ENCODE peak calls at places on chromosomes 5 and 9, in seven cellular contexts. One of them, this sample, is unnamed.

GRCh38 chr5:88956416-88956815 is 73.4 kb upstream of the MEF2C start:
- DNase-seq in WTC11: no peak
- DNase-seq in fibroblast of lung: peak; percentile 47
- DNase-seq in uterus: no peak
- DNase-seq in mucosa of descending colon: no peak
- DNase-seq in heart right ventricle: no peak
- DNase-seq in neural progenitor cell: no peak
- DNase-seq in this sample: no peak

GRCh38 chr5:72951850-72952468 is 3.9 kb upstream of the FCHO2 start:
- DNase-seq in WTC11: no peak
- DNase-seq in mucosa of descending colon: peak; percentile 51
- DNase-seq in neural progenitor cell: no peak
- DNase-seq in uterus: no peak
- DNase-seq in heart right ventricle: no peak
- DNase-seq in fibroblast of lung: peak; percentile 74
- DNase-seq in this sample: no peak

GRCh38 chr9:125189011-125189360 is 617 bp downstream of the PPP6C start:
- DNase-seq in fibroblast of lung: no peak
- DNase-seq in WTC11: peak; percentile 31
- DNase-seq in neural progenitor cell: peak; percentile 61
- DNase-seq in uterus: no peak
- DNase-seq in mucosa of descending colon: no peak
- DNase-seq in heart right ventricle: peak; percentile 21
- DNase-seq in this sample: peak; percentile 60

GRCh38 chr9:132671620-132672412 is 1.6 kb downstream of the GTF3C4 start:
- DNase-seq in heart right ventricle: no peak
- DNase-seq in neural progenitor cell: no peak
- DNase-seq in fibroblast of lung: no peak
- DNase-seq in mucosa of descending colon: no peak
- DNase-seq in uterus: no peak
- DNase-seq in WTC11: no peak
- DNase-seq in this sample: no peak

GRCh38 chr9:91945277-91946074 is 4.6 kb downstream of the ROR2 start:
- DNase-seq in fibroblast of lung: peak; percentile 22
- DNase-seq in neural progenitor cell: peak; percentile 58
- DNase-seq in WTC11: no peak
- DNase-seq in mucosa of descending colon: peak; percentile 77
- DNase-seq in heart right ventricle: no peak
- DNase-seq in uterus: peak; percentile 87
- DNase-seq in this sample: no peak

GRCh38 chr5:52504584-52505240 is 283.0 kb upstream of the ITGA1 start:
- DNase-seq in neural progenitor cell: no peak
- DNase-seq in heart right ventricle: no peak
- DNase-seq in WTC11: no peak
- DNase-seq in mucosa of descending colon: no peak
- DNase-seq in fibroblast of lung: no peak
- DNase-seq in uterus: no peak
- DNase-seq in this sample: no peak

GRCh38 chr5:76270214-76270613 is 132.9 kb upstream of the IQGAP2 start:
- DNase-seq in WTC11: no peak
- DNase-seq in mucosa of descending colon: no peak
- DNase-seq in heart right ventricle: no peak
- DNase-seq in fibroblast of lung: peak; percentile 30
- DNase-seq in uterus: no peak
- DNase-seq in neural progenitor cell: no peak
- DNase-seq in this sample: peak; percentile 58

GRCh38 chr5:39561421-39561820 is 136.6 kb upstream of the DAB2 start:
- DNase-seq in uterus: no peak
- DNase-seq in heart right ventricle: no peak
- DNase-seq in mucosa of descending colon: no peak
- DNase-seq in neural progenitor cell: no peak
- DNase-seq in WTC11: no peak
- DNase-seq in fibroblast of lung: no peak
- DNase-seq in this sample: no peak

GRCh38 chr5:170483701-170484458 is 19.9 kb upstream of the KCNIP1 start:
- DNase-seq in heart right ventricle: no peak
- DNase-seq in neural progenitor cell: no peak
- DNase-seq in uterus: no peak
- DNase-seq in fibroblast of lung: peak; percentile 63
- DNase-seq in WTC11: no peak
- DNase-seq in mucosa of descending colon: no peak
- DNase-seq in this sample: no peak

GRCh38 chr9:135204177-135204576 is 116.7 kb downstream of the OLFM1 start:
- DNase-seq in uterus: no peak
- DNase-seq in fibroblast of lung: no peak
- DNase-seq in neural progenitor cell: no peak
- DNase-seq in heart right ventricle: no peak
- DNase-seq in mucosa of descending colon: no peak
- DNase-seq in WTC11: no peak
- DNase-seq in this sample: no peak

GRCh38 chr9:68619636-68620035 is 79.0 kb upstream of the TMEM252 start:
- DNase-seq in WTC11: no peak
- DNase-seq in fibroblast of lung: no peak
- DNase-seq in neural progenitor cell: no peak
- DNase-seq in heart right ventricle: no peak
- DNase-seq in mucosa of descending colon: no peak
- DNase-seq in uterus: no peak
- DNase-seq in this sample: no peak

GRCh38 chr9:99296375-99296951 is 74.4 kb downstream of the SEC61B start:
- DNase-seq in neural progenitor cell: no peak
- DNase-seq in uterus: no peak
- DNase-seq in fibroblast of lung: no peak
- DNase-seq in mucosa of descending colon: peak; percentile 14
- DNase-seq in heart right ventricle: peak; percentile 24
- DNase-seq in WTC11: no peak
- DNase-seq in this sample: peak; percentile 27

GRCh38 chr5:74179183-74179582 is 461.3 kb downstream of the ENC1 start:
- DNase-seq in fibroblast of lung: peak; percentile 98
- DNase-seq in mucosa of descending colon: no peak
- DNase-seq in heart right ventricle: no peak
- DNase-seq in neural progenitor cell: peak; percentile 43
- DNase-seq in WTC11: no peak
- DNase-seq in uterus: peak; percentile 44
- DNase-seq in this sample: no peak

GRCh38 chr9:22512495-22512894 is 65.9 kb downstream of the DMRTA1 start:
- DNase-seq in mucosa of descending colon: no peak
- DNase-seq in uterus: no peak
- DNase-seq in fibroblast of lung: no peak
- DNase-seq in neural progenitor cell: no peak
- DNase-seq in WTC11: no peak
- DNase-seq in heart right ventricle: no peak
- DNase-seq in this sample: no peak

GRCh38 chr9:130463141-130463540 is 18.4 kb downstream of the ASS1 start:
- DNase-seq in uterus: no peak
- DNase-seq in WTC11: no peak
- DNase-seq in mucosa of descending colon: no peak
- DNase-seq in heart right ventricle: no peak
- DNase-seq in neural progenitor cell: no peak
- DNase-seq in fibroblast of lung: no peak
- DNase-seq in this sample: no peak

GRCh38 chr9:130467371-130467770 is 22.6 kb downstream of the ASS1 start:
- DNase-seq in uterus: no peak
- DNase-seq in mucosa of descending colon: no peak
- DNase-seq in heart right ventricle: no peak
- DNase-seq in neural progenitor cell: peak; percentile 35
- DNase-seq in fibroblast of lung: no peak
- DNase-seq in WTC11: no peak
- DNase-seq in this sample: no peak

GRCh38 chr9:130466537-130467217 is 21.9 kb downstream of the ASS1 start:
- DNase-seq in mucosa of descending colon: no peak
- DNase-seq in heart right ventricle: no peak
- DNase-seq in uterus: no peak
- DNase-seq in WTC11: no peak
- DNase-seq in fibroblast of lung: no peak
- DNase-seq in neural progenitor cell: peak; percentile 13
- DNase-seq in this sample: no peak

GRCh38 chr9:130463763-130464745 is 19.3 kb downstream of the ASS1 start:
- DNase-seq in fibroblast of lung: no peak
- DNase-seq in WTC11: no peak
- DNase-seq in neural progenitor cell: no peak
- DNase-seq in heart right ventricle: no peak
- DNase-seq in uterus: no peak
- DNase-seq in mucosa of descending colon: no peak
- DNase-seq in this sample: no peak

GRCh38 chr9:130465383-130466096 is 20.8 kb downstream of the ASS1 start:
- DNase-seq in WTC11: no peak
- DNase-seq in heart right ventricle: no peak
- DNase-seq in fibroblast of lung: no peak
- DNase-seq in neural progenitor cell: peak; percentile 88
- DNase-seq in mucosa of descending colon: no peak
- DNase-seq in uterus: no peak
- DNase-seq in this sample: no peak
- TF ChIP-seq CTCF in WTC11: no peak
- TF ChIP-seq CTCF in heart right ventricle: no peak
- TF ChIP-seq CTCF in fibroblast of lung: no peak
- TF ChIP-seq CTCF in neural progenitor cell: peak; percentile 15
- TF ChIP-seq CTCF in mucosa of descending colon: no peak
- TF ChIP-seq CTCF in uterus: no peak
- TF ChIP-seq CTCF in this sample: no peak

GRCh38 chr5:173691931-173692330 is 75.5 kb upstream of the BOD1 start:
- DNase-seq in WTC11: no peak
- DNase-seq in mucosa of descending colon: no peak
- DNase-seq in neural progenitor cell: no peak
- DNase-seq in heart right ventricle: no peak
- DNase-seq in uterus: no peak
- DNase-seq in fibroblast of lung: no peak
- DNase-seq in this sample: no peak

GRCh38 chr5:173688708-173689107 is 72.3 kb upstream of the BOD1 start:
- DNase-seq in uterus: no peak
- DNase-seq in mucosa of descending colon: no peak
- DNase-seq in heart right ventricle: no peak
- DNase-seq in fibroblast of lung: no peak
- DNase-seq in WTC11: no peak
- DNase-seq in neural progenitor cell: no peak
- DNase-seq in this sample: no peak

GRCh38 chr5:173686950-173687349 is 70.5 kb upstream of the BOD1 start:
- DNase-seq in uterus: no peak
- DNase-seq in fibroblast of lung: no peak
- DNase-seq in neural progenitor cell: no peak
- DNase-seq in heart right ventricle: no peak
- DNase-seq in WTC11: no peak
- DNase-seq in mucosa of descending colon: no peak
- DNase-seq in this sample: no peak

GRCh38 chr5:173689171-173689676 is 72.8 kb upstream of the BOD1 start:
- DNase-seq in heart right ventricle: no peak
- DNase-seq in mucosa of descending colon: peak; percentile 25
- DNase-seq in WTC11: no peak
- DNase-seq in fibroblast of lung: no peak
- DNase-seq in uterus: no peak
- DNase-seq in neural progenitor cell: peak; percentile 24
- DNase-seq in this sample: no peak

GRCh38 chr5:173689713-173690360 is 73.4 kb upstream of the BOD1 start:
- DNase-seq in WTC11: no peak
- DNase-seq in neural progenitor cell: no peak
- DNase-seq in uterus: no peak
- DNase-seq in fibroblast of lung: no peak
- DNase-seq in mucosa of descending colon: peak; percentile 20
- DNase-seq in heart right ventricle: peak; percentile 32
- DNase-seq in this sample: no peak
- TF ChIP-seq CTCF in WTC11: no peak
- TF ChIP-seq CTCF in neural progenitor cell: no peak
- TF ChIP-seq CTCF in uterus: no peak
- TF ChIP-seq CTCF in fibroblast of lung: no peak
- TF ChIP-seq CTCF in mucosa of descending colon: no peak
- TF ChIP-seq CTCF in heart right ventricle: no peak
- TF ChIP-seq CTCF in this sample: no peak

GRCh38 chr9:131395745-131396479 is 2.0 kb downstream of the PRRC2B start:
- DNase-seq in neural progenitor cell: no peak
- DNase-seq in heart right ventricle: no peak
- DNase-seq in fibroblast of lung: no peak
- DNase-seq in mucosa of descending colon: no peak
- DNase-seq in uterus: no peak
- DNase-seq in WTC11: no peak
- DNase-seq in this sample: no peak

GRCh38 chr9:131395027-131395744 is 1.3 kb downstream of the PRRC2B start:
- DNase-seq in heart right ventricle: no peak
- DNase-seq in WTC11: peak; percentile 60
- DNase-seq in fibroblast of lung: peak; percentile 38
- DNase-seq in neural progenitor cell: peak; percentile 43
- DNase-seq in mucosa of descending colon: peak; percentile 59
- DNase-seq in uterus: no peak
- DNase-seq in this sample: peak; percentile 87

GRCh38 chr9:131394464-131395026 is 659 bp downstream of the PRRC2B start:
- DNase-seq in WTC11: peak; percentile 39
- DNase-seq in heart right ventricle: peak; percentile 54
- DNase-seq in neural progenitor cell: peak; percentile 72
- DNase-seq in uterus: peak; percentile 54
- DNase-seq in mucosa of descending colon: peak; percentile 54
- DNase-seq in fibroblast of lung: no peak
- DNase-seq in this sample: peak; percentile 62

GRCh38 chr9:131391504-131391903 is 2.4 kb upstream of the PRRC2B start:
- DNase-seq in heart right ventricle: no peak
- DNase-seq in uterus: no peak
- DNase-seq in fibroblast of lung: no peak
- DNase-seq in WTC11: no peak
- DNase-seq in mucosa of descending colon: no peak
- DNase-seq in neural progenitor cell: no peak
- DNase-seq in this sample: no peak

GRCh38 chr9:131393622-131394463 is at the start of gene PRRC2B:
- DNase-seq in fibroblast of lung: peak; percentile 70
- DNase-seq in uterus: peak; percentile 82
- DNase-seq in neural progenitor cell: peak; percentile 97
- DNase-seq in heart right ventricle: peak; percentile 85
- DNase-seq in WTC11: peak; percentile 95
- DNase-seq in mucosa of descending colon: peak; percentile 89
- DNase-seq in this sample: peak; percentile 84
- TF ChIP-seq CTCF in fibroblast of lung: peak; percentile 27
- TF ChIP-seq CTCF in uterus: peak; percentile 23
- TF ChIP-seq CTCF in neural progenitor cell: peak; percentile 63
- TF ChIP-seq CTCF in heart right ventricle: peak; percentile 77
- TF ChIP-seq CTCF in WTC11: peak; percentile 40
- TF ChIP-seq CTCF in mucosa of descending colon: peak; percentile 70
- TF ChIP-seq CTCF in this sample: peak; percentile 61

DNA sequence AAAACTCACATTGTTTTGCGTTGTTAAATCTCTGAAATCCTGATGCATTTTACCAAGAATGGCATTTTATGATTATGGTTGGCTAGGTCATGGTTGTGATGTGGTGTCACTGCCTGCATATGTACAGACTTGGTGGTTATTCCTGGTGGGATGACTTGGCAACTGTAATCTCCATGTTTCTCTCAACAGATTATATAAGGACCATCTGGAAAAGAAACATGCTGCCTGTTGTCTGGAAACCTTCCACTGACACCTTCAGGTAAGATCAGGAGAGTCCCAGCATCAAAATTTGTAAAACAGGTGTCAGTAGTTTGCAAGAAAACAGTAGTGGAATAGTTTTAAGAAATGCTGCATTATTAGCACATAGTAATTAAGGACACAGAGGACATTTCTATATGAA is 3.0 kb upstream of the ACER2 start:
- DNase-seq in WTC11: no peak
- DNase-seq in mucosa of descending colon: no peak
- DNase-seq in heart right ventricle: no peak
- DNase-seq in uterus: no peak
- DNase-seq in neural progenitor cell: no peak
- DNase-seq in fibroblast of lung: no peak
- DNase-seq in this sample: no peak
- TF ChIP-seq CTCF in WTC11: no peak
- TF ChIP-seq CTCF in mucosa of descending colon: no peak
- TF ChIP-seq CTCF in heart right ventricle: no peak
- TF ChIP-seq CTCF in uterus: no peak
- TF ChIP-seq CTCF in neural progenitor cell: no peak
- TF ChIP-seq CTCF in fibroblast of lung: no peak
- TF ChIP-seq CTCF in this sample: no peak